ENCODE peak calls at places on chromosome X, in eight cellular contexts. One of them, this sample, is unnamed.

GRCh38 chrX:86141786-86142185 is 6.5 kb upstream of the DACH2 start:
- DNase-seq in GM12865: no peak
- DNase-seq in fibroblast of the aortic adventitia: no peak
- DNase-seq in breast epithelium: no peak
- DNase-seq in tibial artery: no peak
- DNase-seq in fibroblast of pulmonary artery: no peak
- DNase-seq in left lung: no peak
- DNase-seq in dorsolateral prefrontal cortex: no peak
- DNase-seq in this sample: no peak

GRCh38 chrX:128975716-128976115 is 547.6 kb downstream of the SMARCA1 start:
- DNase-seq in dorsolateral prefrontal cortex: peak; percentile 49
- DNase-seq in tibial artery: no peak
- DNase-seq in fibroblast of pulmonary artery: peak; percentile 0
- DNase-seq in GM12865: peak; percentile 4
- DNase-seq in breast epithelium: no peak
- DNase-seq in fibroblast of the aortic adventitia: no peak
- DNase-seq in left lung: no peak
- DNase-seq in this sample: no peak

GRCh38 chrX:97756879-97757278 is 873.2 kb downstream of the RPA4 start:
- DNase-seq in dorsolateral prefrontal cortex: no peak
- DNase-seq in GM12865: no peak
- DNase-seq in fibroblast of pulmonary artery: no peak
- DNase-seq in breast epithelium: no peak
- DNase-seq in fibroblast of the aortic adventitia: no peak
- DNase-seq in tibial artery: no peak
- DNase-seq in left lung: no peak
- DNase-seq in this sample: no peak

GRCh38 chrX:34578237-34578636 is 78.8 kb downstream of the TMEM47 start:
- DNase-seq in tibial artery: no peak
- DNase-seq in dorsolateral prefrontal cortex: no peak
- DNase-seq in left lung: no peak
- DNase-seq in GM12865: no peak
- DNase-seq in fibroblast of the aortic adventitia: peak; percentile 73
- DNase-seq in fibroblast of pulmonary artery: peak; percentile 62
- DNase-seq in breast epithelium: no peak
- DNase-seq in this sample: peak; percentile 38

GRCh38 chrX:147646949-147647717 is 264.6 kb upstream of the FMR1 start:
- DNase-seq in tibial artery: no peak
- DNase-seq in fibroblast of the aortic adventitia: no peak
- DNase-seq in breast epithelium: no peak
- DNase-seq in GM12865: no peak
- DNase-seq in fibroblast of pulmonary artery: no peak
- DNase-seq in dorsolateral prefrontal cortex: no peak
- DNase-seq in left lung: no peak
- DNase-seq in this sample: no peak

GRCh38 chrX:154317391-154318000 is 21.9 kb downstream of the TKTL1 start:
- DNase-seq in GM12865: no peak
- DNase-seq in fibroblast of pulmonary artery: peak; percentile 38
- DNase-seq in breast epithelium: no peak
- DNase-seq in left lung: no peak
- DNase-seq in fibroblast of the aortic adventitia: peak; percentile 46
- DNase-seq in dorsolateral prefrontal cortex: no peak
- DNase-seq in tibial artery: no peak
- DNase-seq in this sample: peak; percentile 18

GRCh38 chrX:119640621-119641020 is 34.4 kb upstream of the NKRF start:
- DNase-seq in dorsolateral prefrontal cortex: no peak
- DNase-seq in breast epithelium: no peak
- DNase-seq in tibial artery: no peak
- DNase-seq in GM12865: no peak
- DNase-seq in fibroblast of the aortic adventitia: no peak
- DNase-seq in left lung: no peak
- DNase-seq in fibroblast of pulmonary artery: no peak
- DNase-seq in this sample: no peak

GRCh38 chrX:12174358-12174757 is 36.1 kb downstream of the FRMPD4 start:
- DNase-seq in dorsolateral prefrontal cortex: no peak
- DNase-seq in breast epithelium: no peak
- DNase-seq in GM12865: no peak
- DNase-seq in tibial artery: no peak
- DNase-seq in fibroblast of the aortic adventitia: no peak
- DNase-seq in left lung: no peak
- DNase-seq in fibroblast of pulmonary artery: no peak
- DNase-seq in this sample: peak; percentile 65

GRCh38 chrX:110156167-110156754 is 153.3 kb downstream of the TMEM164 start:
- DNase-seq in fibroblast of pulmonary artery: no peak
- DNase-seq in left lung: no peak
- DNase-seq in GM12865: no peak
- DNase-seq in fibroblast of the aortic adventitia: peak; percentile 36
- DNase-seq in breast epithelium: no peak
- DNase-seq in tibial artery: no peak
- DNase-seq in dorsolateral prefrontal cortex: no peak
- DNase-seq in this sample: no peak

GRCh38 chrX:82163701-82164100 is 961.8 kb downstream of the SH3BGRL start:
- DNase-seq in fibroblast of pulmonary artery: no peak
- DNase-seq in left lung: no peak
- DNase-seq in dorsolateral prefrontal cortex: no peak
- DNase-seq in fibroblast of the aortic adventitia: no peak
- DNase-seq in breast epithelium: no peak
- DNase-seq in tibial artery: no peak
- DNase-seq in GM12865: no peak
- DNase-seq in this sample: no peak

GRCh38 chrX:136662976-136663375 is 15.0 kb downstream of the CD40LG start:
- DNase-seq in GM12865: no peak
- DNase-seq in left lung: no peak
- DNase-seq in breast epithelium: no peak
- DNase-seq in fibroblast of the aortic adventitia: no peak
- DNase-seq in dorsolateral prefrontal cortex: no peak
- DNase-seq in fibroblast of pulmonary artery: no peak
- DNase-seq in tibial artery: no peak
- DNase-seq in this sample: no peak

GRCh38 chrX:124737771-124738170 is 391.4 kb downstream of the SH2D1A start:
- DNase-seq in GM12865: no peak
- DNase-seq in breast epithelium: no peak
- DNase-seq in dorsolateral prefrontal cortex: no peak
- DNase-seq in left lung: no peak
- DNase-seq in fibroblast of the aortic adventitia: no peak
- DNase-seq in fibroblast of pulmonary artery: no peak
- DNase-seq in tibial artery: no peak
- DNase-seq in this sample: no peak

GRCh38 chrX:10074241-10074941 is 82.4 kb upstream of the CLCN4 start:
- DNase-seq in tibial artery: no peak
- DNase-seq in GM12865: no peak
- DNase-seq in left lung: no peak
- DNase-seq in breast epithelium: peak; percentile 29
- DNase-seq in dorsolateral prefrontal cortex: no peak
- DNase-seq in fibroblast of pulmonary artery: no peak
- DNase-seq in fibroblast of the aortic adventitia: no peak
- DNase-seq in this sample: no peak

GRCh38 chrX:100895365-100896075 is 21.4 kb upstream of the NOX1 start:
- DNase-seq in GM12865: peak; percentile 51
- DNase-seq in left lung: no peak
- DNase-seq in dorsolateral prefrontal cortex: no peak
- DNase-seq in fibroblast of the aortic adventitia: peak; percentile 49
- DNase-seq in fibroblast of pulmonary artery: peak; percentile 57
- DNase-seq in breast epithelium: no peak
- DNase-seq in tibial artery: no peak
- DNase-seq in this sample: peak; percentile 44

GRCh38 chrX:118973389-118974087 is 880 bp upstream of the LONRF3 start:
- DNase-seq in left lung: no peak
- DNase-seq in fibroblast of pulmonary artery: no peak
- DNase-seq in GM12865: no peak
- DNase-seq in dorsolateral prefrontal cortex: no peak
- DNase-seq in fibroblast of the aortic adventitia: no peak
- DNase-seq in tibial artery: peak; percentile 37
- DNase-seq in breast epithelium: no peak
- DNase-seq in this sample: no peak

GRCh38 chrX:13694983-13695382 is 6.1 kb downstream of the RAB9A start:
- DNase-seq in left lung: no peak
- DNase-seq in dorsolateral prefrontal cortex: no peak
- DNase-seq in GM12865: no peak
- DNase-seq in tibial artery: no peak
- DNase-seq in breast epithelium: no peak
- DNase-seq in fibroblast of pulmonary artery: no peak
- DNase-seq in fibroblast of the aortic adventitia: no peak
- DNase-seq in this sample: no peak

GRCh38 chrX:53022381-53022780 is 26.2 kb upstream of the GPR173 start:
- DNase-seq in tibial artery: no peak
- DNase-seq in GM12865: no peak
- DNase-seq in breast epithelium: no peak
- DNase-seq in fibroblast of the aortic adventitia: no peak
- DNase-seq in fibroblast of pulmonary artery: no peak
- DNase-seq in dorsolateral prefrontal cortex: no peak
- DNase-seq in left lung: no peak
- DNase-seq in this sample: no peak

GRCh38 chrX:34401411-34401810 is 255.7 kb downstream of the TMEM47 start:
- DNase-seq in breast epithelium: no peak
- DNase-seq in tibial artery: no peak
- DNase-seq in left lung: no peak
- DNase-seq in fibroblast of pulmonary artery: no peak
- DNase-seq in GM12865: no peak
- DNase-seq in dorsolateral prefrontal cortex: no peak
- DNase-seq in fibroblast of the aortic adventitia: no peak
- DNase-seq in this sample: no peak

GRCh38 chrX:153694687-153695270 is 7.1 kb downstream of the SLC6A8 start:
- DNase-seq in tibial artery: no peak
- DNase-seq in left lung: no peak
- DNase-seq in breast epithelium: no peak
- DNase-seq in fibroblast of the aortic adventitia: no peak
- DNase-seq in GM12865: no peak
- DNase-seq in fibroblast of pulmonary artery: no peak
- DNase-seq in dorsolateral prefrontal cortex: no peak
- DNase-seq in this sample: no peak

GRCh38 chrX:115452256-115452655 is 108.7 kb upstream of the PLS3 start:
- DNase-seq in fibroblast of pulmonary artery: peak; percentile 32
- DNase-seq in fibroblast of the aortic adventitia: peak; percentile 77
- DNase-seq in breast epithelium: no peak
- DNase-seq in dorsolateral prefrontal cortex: no peak
- DNase-seq in left lung: no peak
- DNase-seq in tibial artery: no peak
- DNase-seq in GM12865: no peak
- DNase-seq in this sample: peak; percentile 11

GRCh38 chrX:134484039-134484438 is 24.1 kb downstream of the HPRT1 start:
- DNase-seq in GM12865: peak; percentile 46
- DNase-seq in tibial artery: no peak
- DNase-seq in fibroblast of pulmonary artery: peak; percentile 79
- DNase-seq in dorsolateral prefrontal cortex: no peak
- DNase-seq in left lung: no peak
- DNase-seq in fibroblast of the aortic adventitia: peak; percentile 78
- DNase-seq in breast epithelium: no peak
- DNase-seq in this sample: peak; percentile 74

GRCh38 chrX:38561951-38562719 is 793 bp downstream of the TSPAN7 start:
- DNase-seq in breast epithelium: no peak
- DNase-seq in fibroblast of the aortic adventitia: no peak
- DNase-seq in fibroblast of pulmonary artery: no peak
- DNase-seq in dorsolateral prefrontal cortex: peak; percentile 55
- DNase-seq in GM12865: no peak
- DNase-seq in tibial artery: peak; percentile 19
- DNase-seq in left lung: peak; percentile 31
- DNase-seq in this sample: no peak

DNA sequence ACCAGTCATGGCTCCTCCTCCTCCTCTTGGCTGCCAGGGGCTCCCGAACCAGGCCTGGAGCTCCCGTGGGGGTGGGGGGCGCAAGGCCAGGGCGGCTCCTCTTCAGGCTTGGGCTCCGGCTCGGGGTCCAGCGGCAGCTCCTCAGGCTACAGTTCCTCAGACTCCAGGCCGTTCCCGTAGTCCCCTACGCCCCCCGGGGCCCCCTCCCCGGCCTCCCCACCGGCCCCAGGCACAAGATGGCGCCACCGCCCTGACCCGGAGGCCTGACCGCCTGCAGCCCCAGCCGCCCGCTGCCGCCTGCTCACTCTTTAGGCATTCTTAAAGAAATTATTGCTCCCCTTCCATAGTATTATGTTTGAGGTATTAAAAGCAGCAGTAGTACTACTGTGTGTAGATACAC is 54.5 kb downstream of the TAF1 start:
- DNase-seq in fibroblast of the aortic adventitia: no peak
- DNase-seq in GM12865: no peak
- DNase-seq in breast epithelium: no peak
- DNase-seq in fibroblast of pulmonary artery: no peak
- DNase-seq in left lung: no peak
- DNase-seq in dorsolateral prefrontal cortex: no peak
- DNase-seq in tibial artery: no peak
- DNase-seq in this sample: no peak
- TF ChIP-seq CTCF in fibroblast of the aortic adventitia: no peak
- TF ChIP-seq CTCF in GM12865: no peak
- TF ChIP-seq CTCF in breast epithelium: no peak
- TF ChIP-seq CTCF in fibroblast of pulmonary artery: no peak
- TF ChIP-seq CTCF in left lung: no peak
- TF ChIP-seq CTCF in dorsolateral prefrontal cortex: no peak
- TF ChIP-seq CTCF in tibial artery: no peak
- TF ChIP-seq CTCF in this sample: no peak

GRCh38 chrX:40380649-40381488 is 199.9 kb upstream of the ATP6AP2 start:
- DNase-seq in GM12865: no peak
- DNase-seq in fibroblast of the aortic adventitia: no peak
- DNase-seq in fibroblast of pulmonary artery: no peak
- DNase-seq in breast epithelium: no peak
- DNase-seq in dorsolateral prefrontal cortex: no peak
- DNase-seq in left lung: no peak
- DNase-seq in tibial artery: no peak
- DNase-seq in this sample: no peak
- H3K4me3 ChIP-seq in GM12865: no peak overlapping the region
- H3K4me3 ChIP-seq in fibroblast of the aortic adventitia: no peak overlapping the region
- H3K4me3 ChIP-seq in fibroblast of pulmonary artery: no peak overlapping the region
- H3K4me3 ChIP-seq in breast epithelium: no peak overlapping the region
- H3K4me3 ChIP-seq in dorsolateral prefrontal cortex: no peak overlapping the region
- H3K4me3 ChIP-seq in left lung: no peak overlapping the region
- H3K4me3 ChIP-seq in tibial artery: no peak overlapping the region
- H3K4me3 ChIP-seq in this sample: no peak overlapping the region

GRCh38 chrX:41014776-41015175 is 70.5 kb upstream of the USP9X start:
- DNase-seq in fibroblast of the aortic adventitia: peak; percentile 41
- DNase-seq in GM12865: no peak
- DNase-seq in fibroblast of pulmonary artery: peak; percentile 44
- DNase-seq in dorsolateral prefrontal cortex: no peak
- DNase-seq in breast epithelium: no peak
- DNase-seq in left lung: no peak
- DNase-seq in tibial artery: no peak
- DNase-seq in this sample: peak; percentile 15

GRCh38 chrX:41009816-41010187 is 75.4 kb upstream of the USP9X start:
- DNase-seq in left lung: no peak
- DNase-seq in tibial artery: no peak
- DNase-seq in fibroblast of pulmonary artery: no peak
- DNase-seq in dorsolateral prefrontal cortex: no peak
- DNase-seq in GM12865: peak; percentile 1
- DNase-seq in fibroblast of the aortic adventitia: no peak
- DNase-seq in breast epithelium: no peak
- DNase-seq in this sample: no peak

GRCh38 chrX:41005445-41005992 is 79.7 kb upstream of the USP9X start:
- DNase-seq in GM12865: no peak
- DNase-seq in dorsolateral prefrontal cortex: no peak
- DNase-seq in left lung: no peak
- DNase-seq in fibroblast of pulmonary artery: no peak
- DNase-seq in tibial artery: peak; percentile 21
- DNase-seq in breast epithelium: no peak
- DNase-seq in fibroblast of the aortic adventitia: no peak
- DNase-seq in this sample: no peak

GRCh38 chrX:41010188-41010846 is 74.9 kb upstream of the USP9X start:
- DNase-seq in tibial artery: peak; percentile 79
- DNase-seq in fibroblast of the aortic adventitia: peak; percentile 95
- DNase-seq in dorsolateral prefrontal cortex: peak; percentile 44
- DNase-seq in GM12865: peak; percentile 23
- DNase-seq in left lung: peak; percentile 77
- DNase-seq in breast epithelium: peak; percentile 70
- DNase-seq in fibroblast of pulmonary artery: peak; percentile 98
- DNase-seq in this sample: peak; percentile 92
- TF ChIP-seq CTCF in tibial artery: no peak
- TF ChIP-seq CTCF in fibroblast of the aortic adventitia: peak; percentile 42
- TF ChIP-seq CTCF in dorsolateral prefrontal cortex: no peak
- TF ChIP-seq CTCF in GM12865: no peak
- TF ChIP-seq CTCF in left lung: no peak
- TF ChIP-seq CTCF in breast epithelium: no peak
- TF ChIP-seq CTCF in fibroblast of pulmonary artery: peak; percentile 31
- TF ChIP-seq CTCF in this sample: peak; percentile 18

GRCh38 chrX:47637546-47638195 is 7.9 kb upstream of the CFP start:
- DNase-seq in fibroblast of the aortic adventitia: no peak
- DNase-seq in fibroblast of pulmonary artery: no peak
- DNase-seq in GM12865: no peak
- DNase-seq in left lung: peak; percentile 78
- DNase-seq in breast epithelium: no peak
- DNase-seq in dorsolateral prefrontal cortex: no peak
- DNase-seq in tibial artery: peak; percentile 38
- DNase-seq in this sample: no peak
- H3K4me3 ChIP-seq in fibroblast of the aortic adventitia: no peak overlapping the region
- H3K4me3 ChIP-seq in fibroblast of pulmonary artery: no peak overlapping the region
- H3K4me3 ChIP-seq in GM12865: no peak overlapping the region
- H3K4me3 ChIP-seq in left lung: peak overlapping the region; percentile 15
- H3K4me3 ChIP-seq in breast epithelium: no peak overlapping the region
- H3K4me3 ChIP-seq in dorsolateral prefrontal cortex: peak overlapping the region; percentile 46
- H3K4me3 ChIP-seq in tibial artery: no peak overlapping the region
- H3K4me3 ChIP-seq in this sample: no peak overlapping the region

This sample was measured in fibroblast of villous mesenchyme.